ENCODE peak calls at places on chromosomes 5 and 9, in four cellular contexts. Q is GM12878, G is H1, E is K562. F is an unnamed sample.

GRCh38 chr5:160370713-160371034 is 248 bp upstream of the C1QTNF2 start:
- DNase-seq in Q (no peak), G (no peak), E (no peak), F (no peak)

GRCh38 chr5:136279314-136279713 is 86.0 kb downstream of the TRPC7 start:
- DNase-seq in Q (no peak), G (no peak), E (no peak), F (no peak)

GRCh38 chr9:72855321-72855720 is 97.5 kb downstream of the ALDH1A1 start:
- DNase-seq in Q (no peak), G (no peak), E (no peak), F (no peak)

GRCh38 chr5:83711982-83712601 is 8.6 kb downstream of the HAPLN1 start:
- DNase-seq in Q (no peak), G (no peak), E (peak; percentile 68), F (peak; percentile 39)

GRCh38 chr9:108850293-108850897 is 5.4 kb downstream of the ACTL7B start:
- DNase-seq in Q (no peak), G (no peak), E (peak; percentile 23), F (no peak)

GRCh38 chr5:10626473-10627013 is 62.7 kb downstream of the ANKRD33B start:
- DNase-seq in Q (no peak), G (no peak), E (no peak), F (no peak)

GRCh38 chr9:21153688-21154608 is 12.3 kb upstream of the IFNW1 start:
- DNase-seq in Q (no peak), G (no peak), E (no peak), F (peak; percentile 28)

GRCh38 chr9:65403721-65404120 is 118.7 kb upstream of the FOXD4L5 start:
- DNase-seq in Q (no peak), G (no peak), E (no peak), F (no peak)

GRCh38 chr9:137233143-137233980 is 2.7 kb downstream of the SLC34A3 start:
- DNase-seq in Q (no peak), G (no peak), E (peak; percentile 37), F (no peak)

GRCh38 chr5:102048940-102049339 is 247.1 kb downstream of the SLCO4C1 start:
- DNase-seq in Q (no peak), G (no peak), E (no peak), F (peak; percentile 9)
- H3K4me2 ChIP-seq in Q (no peak overlapping the region), G (no peak overlapping the region), E (no peak overlapping the region), F (no peak overlapping the region)

DNA sequence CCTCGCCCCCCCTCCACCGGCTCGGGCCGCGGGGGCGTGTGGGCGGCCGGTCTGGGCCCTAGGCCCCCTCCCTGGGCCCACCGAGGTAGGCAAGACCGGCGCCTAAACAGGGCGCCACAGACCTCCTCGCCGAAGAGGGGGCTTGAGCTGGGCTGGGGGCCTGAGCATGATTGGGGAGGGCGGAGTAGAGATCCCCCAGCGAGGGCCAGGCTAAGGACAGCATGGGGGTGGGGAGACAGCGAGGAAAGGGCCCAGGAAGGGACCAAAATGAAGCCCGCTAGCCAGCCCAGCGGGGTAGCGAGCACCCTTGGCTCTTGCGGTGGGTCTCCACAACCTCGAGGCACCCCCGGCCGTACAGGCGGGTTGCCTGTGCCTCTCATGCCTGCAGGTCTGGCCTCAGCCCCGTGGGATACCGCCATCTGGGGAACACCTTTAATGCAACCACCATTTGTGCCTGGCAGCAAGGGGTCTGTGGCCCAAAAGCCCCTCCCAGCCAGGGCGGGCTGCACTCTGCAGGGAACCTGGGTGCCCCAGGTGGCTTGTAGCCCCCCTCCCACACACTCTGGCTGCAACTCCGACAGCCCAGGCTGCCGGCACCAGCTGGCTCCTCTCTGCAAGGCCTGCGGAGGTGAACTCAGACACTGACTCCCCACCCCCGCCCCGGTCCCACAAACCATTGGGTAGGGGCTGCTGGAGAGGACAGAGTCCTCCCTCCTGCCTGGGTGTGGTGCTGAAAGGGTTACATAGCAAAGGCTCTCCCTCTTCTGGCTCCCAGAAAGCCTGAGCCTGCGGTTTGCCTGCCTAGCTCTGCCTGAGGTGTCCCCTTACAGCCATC is 109.2 kb downstream of the PSD2 start:
- DNase-seq in Q (no peak), G (peak; percentile 15), E (no peak), F (peak; percentile 62)
- TF ChIP-seq NRF1 in Q (no peak), G (no peak), E (no peak), F (no peak)

DNA sequence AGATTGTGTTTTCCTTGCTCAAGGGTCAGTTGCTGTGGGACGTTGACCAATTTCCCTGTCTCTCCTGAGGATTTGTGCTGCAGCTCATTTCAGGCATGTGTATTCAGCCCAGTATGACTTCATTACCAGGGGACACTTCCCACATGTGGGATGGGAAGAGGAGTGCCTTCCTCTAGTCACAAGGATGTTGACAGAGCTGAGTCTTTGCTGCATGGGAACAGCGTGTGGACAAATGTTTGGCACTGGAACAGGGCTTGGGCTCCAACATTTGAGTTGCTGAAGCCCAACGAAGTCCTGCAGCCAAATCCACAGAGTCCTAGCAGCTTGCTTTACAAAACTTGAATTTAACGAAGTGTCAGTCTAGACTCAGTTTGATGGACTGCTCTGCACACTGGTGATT is 283.2 kb downstream of the SH3GL2 start:
- DNase-seq in Q (no peak), G (no peak), E (no peak), F (no peak)
- TF ChIP-seq CHD2 in Q (no peak), G (no peak), E (no peak), F (no peak)

DNA sequence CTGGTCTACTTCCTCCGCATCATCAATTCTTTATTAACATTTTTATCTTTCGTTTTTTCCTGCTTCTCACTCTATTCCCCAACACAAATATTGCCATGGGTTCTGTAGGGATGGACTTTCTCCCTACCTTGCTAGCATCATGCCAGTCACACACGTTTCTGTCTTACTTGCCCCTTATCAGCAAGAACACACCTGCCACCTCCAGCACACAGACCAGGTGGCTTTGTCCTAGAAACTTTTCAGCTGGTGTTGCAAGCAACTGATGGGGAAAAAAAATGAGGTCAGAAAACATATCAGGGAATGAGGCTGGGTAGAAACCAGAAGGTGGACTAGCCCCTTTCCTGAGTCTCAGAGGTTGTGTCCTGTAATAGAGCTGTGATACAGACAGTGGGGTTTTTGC is 5.8 kb downstream of the SH3RF2 start:
- DNase-seq in Q (no peak), G (no peak), E (no peak), F (no peak)
- H3K4me2 ChIP-seq in Q (no peak overlapping the region), G (no peak overlapping the region), E (no peak overlapping the region), F (no peak overlapping the region)

GRCh38 chr5:73199671-73200070 is 26.7 kb downstream of the TMEM174 start:
- DNase-seq in Q (no peak), G (no peak), E (no peak), F (no peak)
- TF ChIP-seq NRF1 in Q (no peak), G (no peak), E (no peak), F (no peak)

GRCh38 chr5:5404376-5404775 is 18.1 kb upstream of the ICE1 start:
- DNase-seq in Q (no peak), G (no peak), E (no peak), F (no peak)

GRCh38 chr5:5407924-5408323 is 14.6 kb upstream of the ICE1 start:
- DNase-seq in Q (no peak), G (no peak), E (no peak), F (no peak)

GRCh38 chr5:5403736-5404135 is 18.7 kb upstream of the ICE1 start:
- DNase-seq in Q (no peak), G (no peak), E (no peak), F (no peak)

GRCh38 chr5:5405441-5405840 is 17.0 kb upstream of the ICE1 start:
- DNase-seq in Q (no peak), G (no peak), E (no peak), F (no peak)

GRCh38 chr5:5409151-5409810 is 13.2 kb upstream of the ICE1 start:
- DNase-seq in Q (no peak), G (no peak), E (peak; percentile 56), F (no peak)
- TF ChIP-seq CHD2 in Q (no peak), G (no peak), E (no peak), F (no peak)

GRCh38 chr5:148060881-148061280 is 2.9 kb upstream of the SPINK5 start:
- DNase-seq in Q (no peak), G (no peak), E (no peak), F (no peak)
- H3K4me2 ChIP-seq in Q (no peak overlapping the region), G (no peak overlapping the region), E (no peak overlapping the region), F (no peak overlapping the region)